ENCODE peak calls at places on chromosomes 6 and 20, in ten cellular contexts. C, H, J, O, F, N, E, Z, S and K are unnamed samples.
A peak's percentile ranks its signal among the peaks of the same experiment; 100 is the strongest.

GRCh38 chr6:54541521-54541920 is 233.3 kb downstream of the TINAG start:
- DNase-seq in C (no peak), H (no peak), J (no peak), O (no peak), F (no peak), N (no peak), E (no peak), Z (no peak), S (no peak), K (no peak)

GRCh38 chr6:47832386-47833080 is 50.7 kb downstream of the OPN5 start:
- DNase-seq in C (no peak), H (no peak), J (peak; percentile 60), O (no peak), F (no peak), N (no peak), E (no peak), Z (no peak), S (no peak), K (no peak)

GRCh38 chr6:50147371-50147770 is 97.6 kb upstream of the DEFB112 start:
- DNase-seq in C (no peak), H (no peak), J (peak; percentile 30), O (no peak), F (no peak), N (peak; percentile 37), E (no peak), Z (no peak), S (no peak), K (no peak)

GRCh38 chr20:15846446-15846845 is 726.8 kb downstream of the KIF16B start:
- DNase-seq in C (no peak), H (no peak), J (no peak), O (no peak), F (no peak), N (no peak), E (no peak), Z (no peak), S (no peak), K (no peak)

GRCh38 chr20:18743665-18744440 is 69.7 kb upstream of the SCP2D1 start:
- DNase-seq in C (no peak), H (no peak), J (peak; percentile 55), O (no peak), F (no peak), N (no peak), E (no peak), Z (no peak), S (no peak), K (peak; percentile 29)

GRCh38 chr6:45420909-45421699 is 43.4 kb upstream of the SUPT3H start:
- DNase-seq in C (no peak), H (no peak), J (no peak), O (peak; percentile 21), F (no peak), N (no peak), E (no peak), Z (no peak), S (no peak), K (no peak)

GRCh38 chr20:40961176-40961575 is 67.4 kb upstream of the TOP1 start:
- DNase-seq in C (no peak), H (no peak), J (no peak), O (no peak), F (no peak), N (no peak), E (no peak), Z (no peak), S (no peak), K (no peak)

GRCh38 chr20:63564036-63564810 is 9.8 kb downstream of the HELZ2 start:
- DNase-seq in C (no peak), H (no peak), J (no peak), O (no peak), F (no peak), N (no peak), E (no peak), Z (no peak), S (no peak), K (no peak)

GRCh38 chr6:113690255-113690956 is 166.7 kb upstream of the MARCKS start:
- DNase-seq in C (no peak), H (no peak), J (peak; percentile 86), O (no peak), F (peak; percentile 58), N (peak; percentile 94), E (peak; percentile 10), Z (peak; percentile 67), S (peak; percentile 4), K (peak; percentile 61)

GRCh38 chr20:46990017-46990810 is 95.6 kb downstream of the EYA2 start:
- DNase-seq in C (no peak), H (no peak), J (no peak), O (no peak), F (no peak), N (no peak), E (no peak), Z (no peak), S (no peak), K (no peak)

GRCh38 chr6:145863988-145864616 is 49.5 kb upstream of the FBXO30 start:
- DNase-seq in C (no peak), H (no peak), J (no peak), O (peak; percentile 15), F (no peak), N (no peak), E (no peak), Z (no peak), S (peak; percentile 68), K (no peak)

GRCh38 chr6:27145731-27146455 is 101.6 kb upstream of the PRSS16 start:
- DNase-seq in C (peak; percentile 37), H (peak; percentile 61), J (peak; percentile 88), O (peak; percentile 49), F (peak; percentile 83), N (peak; percentile 91), E (peak; percentile 39), Z (peak; percentile 84), S (peak; percentile 94), K (peak; percentile 86)

GRCh38 chr6:100001915-100002388 is 7.9 kb upstream of the MCHR2 start:
- DNase-seq in C (peak; percentile 43), H (peak; percentile 8), J (peak; percentile 58), O (peak; percentile 52), F (peak; percentile 43), N (peak; percentile 60), E (peak; percentile 52), Z (peak; percentile 63), S (peak; percentile 65), K (peak; percentile 25)

GRCh38 chr20:2930538-2930937 is 57.3 kb downstream of the PTPRA start:
- DNase-seq in C (no peak), H (no peak), J (no peak), O (no peak), F (no peak), N (no peak), E (no peak), Z (no peak), S (no peak), K (no peak)